ENCODE peak calls at places on chromosome 11, in four cellular contexts. T is fibroblast of lung, W is brain microvascular endothelial cell, I is iPS DF 6.9. U is an unnamed sample. For H3K27me3, the result is how much of the 10 kb centered on the place peaks cover.

GRCh38 chr11:132977746-132978145 is 554.6 kb downstream of the OPCML start:
- DNase-seq in T (no peak), W (no peak), I (no peak), U (no peak)

GRCh38 chr11:8354622-8355417 is 91.1 kb upstream of the LMO1 start:
- DNase-seq in I (no peak), W (no peak), T (no peak), U (no peak)

GRCh38 chr11:103682318-103683184 is 353.9 kb upstream of the DDI1 start:
- DNase-seq in I (peak), W (peak), T (peak), U (peak)

GRCh38 chr11:84136926-84137325 is 850.8 kb upstream of the CCDC90B start:
- DNase-seq in I (no peak), W (no peak), T (no peak), U (no peak)

GRCh38 chr11:134515081-134515960 is 103.3 kb upstream of the B3GAT1 start:
- DNase-seq in I (no peak), T (no peak), W (no peak), U (no peak)

GRCh38 chr11:123158609-123159008 is 36.4 kb downstream of the CLMP start:
- DNase-seq in T (no peak), I (no peak), W (no peak), U (no peak)

GRCh38 chr11:59173080-59173963 is 1.4 kb downstream of the DTX4 start:
- DNase-seq in I (no peak), W (no peak), T (no peak), U (no peak)

GRCh38 chr11:60378359-60378758 is at the start of gene MS4A7:
- DNase-seq in T (no peak), I (no peak), W (no peak), U (no peak)

GRCh38 chr11:48018561-48019229 is 38.3 kb downstream of the PTPRJ start:
- DNase-seq in I (no peak), T (no peak), W (no peak), U (no peak)

GRCh38 chr11:79762271-79762935 is 321.6 kb upstream of the TENM4 start:
- DNase-seq in W (peak), T (peak), I (no peak), U (no peak)

GRCh38 chr11:121112498-121113455 is 11.7 kb downstream of the TECTA start:
- DNase-seq in T (peak), I (peak), W (peak), U (peak)

GRCh38 chr11:134393638-134394037 is 18.4 kb downstream of the B3GAT1 start:
- DNase-seq in W (no peak), T (no peak), I (no peak), U (no peak)

GRCh38 chr11:15222777-15223176 is 108.1 kb downstream of the INSC start:
- DNase-seq in I (no peak), W (no peak), T (no peak), U (no peak)

GRCh38 chr11:34809191-34810106 is 106.7 kb downstream of the APIP start:
- DNase-seq in T (no peak), W (peak), I (no peak), U (no peak)

GRCh38 chr11:76656087-76656531 is 14.4 kb downstream of the LRRC32 start:
- DNase-seq in I (no peak), W (no peak), T (no peak), U (no peak)

GRCh38 chr11:25453471-25453870 is 878.5 kb upstream of the ANO3 start:
- DNase-seq in I (no peak), T (no peak), W (no peak), U (no peak)

GRCh38 chr11:91404344-91404743 is 820.3 kb upstream of the FAT3 start:
- DNase-seq in T (no peak), I (no peak), W (no peak), U (no peak)

GRCh38 chr11:131549099-131549498 is 178.7 kb downstream of the NTM start:
- DNase-seq in T (no peak), I (no peak), W (no peak), U (no peak)

GRCh38 chr11:61337706-61338268 is 4.8 kb downstream of the TKFC start:
- DNase-seq in W (no peak), I (no peak), T (no peak), U (no peak)

GRCh38 chr11:102240502-102240901 is 76.8 kb upstream of the BIRC3 start:
- DNase-seq in I (no peak), W (peak), T (peak), U (no peak)

GRCh38 chr11:102341844-102342318 is 5.1 kb upstream of the BIRC2 start:
- DNase-seq in I (peak), W (peak), T (peak), U (peak)

GRCh38 chr11:19072464-19072863 is 11.9 kb upstream of the MRGPRX2 start:
- DNase-seq in T (no peak), W (no peak), I (no peak), U (no peak)

GRCh38 chr11:34219279-34219678 is 113.8 kb downstream of the NAT10 start:
- DNase-seq in I (no peak), T (no peak), W (no peak), U (no peak)

GRCh38 chr11:117842131-117842941 is 17.8 kb upstream of the FXYD2 start:
- DNase-seq in I (no peak), T (no peak), W (no peak), U (no peak)

GRCh38 chr11:8638300-8638699 is 44.2 kb downstream of the TRIM66 start:
- DNase-seq in T (no peak), W (peak), I (no peak), U (no peak)

GRCh38 chr11:75931124-75931523 is 116.1 kb downstream of the UVRAG start:
- DNase-seq in T (peak), I (no peak), W (peak), U (no peak)

GRCh38 chr11:14907411-14908213 is 15.6 kb upstream of the CYP2R1 start:
- DNase-seq in T (peak), W (peak), I (no peak), U (peak)

GRCh38 chr11:11215944-11216343 is 137.1 kb downstream of the CSNK2A3 start:
- DNase-seq in T (no peak), I (no peak), W (no peak), U (no peak)

GRCh38 chr11:57514538-57515331 is 767 bp downstream of the SLC43A1 start:
- DNase-seq in W (peak), T (peak), I (no peak), U (no peak)

GRCh38 chr11:101030015-101030414 is 99.6 kb downstream of the PGR start:
- DNase-seq in I (no peak), W (no peak), T (peak), U (no peak)

DNA sequence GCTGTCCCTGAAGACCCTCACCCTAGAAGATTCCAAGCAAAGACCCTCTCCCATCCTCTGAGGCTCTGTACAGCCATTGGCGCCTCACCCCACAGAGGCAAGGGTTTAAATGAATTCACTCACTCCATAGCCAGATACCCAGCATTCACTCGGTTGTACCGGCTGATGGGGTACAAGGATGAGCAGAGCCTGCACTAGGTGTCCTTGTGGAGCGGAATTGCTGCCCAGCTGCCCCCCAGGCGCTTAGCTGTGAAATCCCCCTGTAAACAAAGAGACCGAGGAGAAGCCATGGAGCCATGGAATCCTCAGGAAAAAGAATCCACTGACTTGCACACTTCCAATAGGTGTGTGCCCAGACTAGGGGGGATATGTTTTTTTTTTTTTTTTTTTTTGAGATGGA is 117.3 kb downstream of the SHANK2 start:
- DNase-seq in W (no peak), I (no peak), T (no peak), U (no peak)
- H3K27me3 ChIP-seq in W (under half), I (under half), T (under half), U (under half)

GRCh38 chr11:82900277-82901164 is at the start of gene PRCP:
- DNase-seq in I (peak), T (peak), W (peak), U (peak)

GRCh38 chr11:82901165-82901938 is at the start of gene DDIAS:
- DNase-seq in W (peak), T (peak), I (peak), U (peak)

GRCh38 chr11:82902880-82903279 is 1.3 kb downstream of the DDIAS start:
- DNase-seq in T (no peak), I (no peak), W (no peak), U (no peak)

GRCh38 chr11:82903843-82904586 is 2.5 kb downstream of the DDIAS start:
- DNase-seq in T (no peak), W (no peak), I (no peak), U (no peak)

GRCh38 chr11:82902086-82902485 is 550 bp downstream of the DDIAS start:
- DNase-seq in I (no peak), W (no peak), T (no peak), U (no peak)
- H3K27ac ChIP-seq in I (no peak), W (no peak), T (no peak), U (peak)

GRCh38 chr11:128685383-128686044 is 8.4 kb upstream of the FLI1 start:
- DNase-seq in I (no peak), T (no peak), W (no peak), U (no peak)
- H3K4me3 ChIP-seq in I (peak), T (peak), W (peak), U (no peak)

GRCh38 chr11:2724114-2724513 is 24.3 kb upstream of the KCNQ1OT1 start:
- DNase-seq in T (no peak), I (no peak), W (no peak), U (no peak)
- H3K27me3 ChIP-seq in T (under half), I (under half), W (under half), U (under half)

GRCh38 chr11:65894034-65894591 is 3.6 kb downstream of the CCDC85B start:
- DNase-seq in I (no peak), W (no peak), T (no peak), U (no peak)

GRCh38 chr11:65891180-65892136 is 985 bp downstream of the CCDC85B start:
- DNase-seq in W (no peak), T (peak), I (no peak), U (no peak)

GRCh38 chr11:65890324-65891179 is at the start of gene CCDC85B:
- DNase-seq in T (peak), I (no peak), W (peak), U (peak)

GRCh38 chr11:65895482-65895981 is 4.7 kb downstream of the FOSL1 start:
- DNase-seq in W (no peak), I (no peak), T (no peak), U (no peak)

GRCh38 chr11:65892661-65893317 is 2.3 kb downstream of the CCDC85B start:
- DNase-seq in T (no peak), I (no peak), W (no peak), U (no peak)
- H3K27ac ChIP-seq in T (peak), I (no peak), W (no peak), U (peak)